ENCODE peak calls at places on chromosomes 6 and 20, in five cellular contexts. M, N, J, A and S are unnamed samples.

GRCh38 chr6:4870821-4871494 is 94.8 kb downstream of the CDYL start:
- DNase-seq in M (no peak), N (no peak), J (no peak), A (no peak), S (no peak)

GRCh38 chr6:71489736-71490135 is 201.1 kb downstream of the OGFRL1 start:
- DNase-seq in M (no peak), N (no peak), J (no peak), A (no peak), S (no peak)

GRCh38 chr20:18657575-18657974 is 69.7 kb downstream of the DTD1 start:
- DNase-seq in M (no peak), N (no peak), J (no peak), A (no peak), S (no peak)

GRCh38 chr6:8108031-8108660 is 5.8 kb upstream of the EEF1E1 start:
- DNase-seq in M (no peak), N (peak), J (no peak), A (no peak), S (no peak)

GRCh38 chr6:4010035-4010434 is 68.9 kb downstream of the FAM217A start:
- DNase-seq in M (no peak), N (no peak), J (no peak), A (no peak), S (no peak)

GRCh38 chr6:134637847-134638438 is 312.0 kb downstream of the ALDH8A1 start:
- DNase-seq in M (no peak), N (no peak), J (no peak), A (no peak), S (no peak)

GRCh38 chr6:30568245-30568644 is 3.0 kb upstream of the ABCF1 start:
- DNase-seq in M (peak), N (no peak), J (no peak), A (no peak), S (no peak)

GRCh38 chr6:166008441-166009369 is 158.9 kb downstream of the TBXT start:
- DNase-seq in M (no peak), N (peak), J (no peak), A (no peak), S (no peak)